ENCODE peak calls at places on chromosome 13, in six cellular contexts. T is H9, X is IMR-90, F is H1, L is mesenchymal stem cell, V is neuronal stem cell. M is an unnamed sample.

GRCh38 chr13:45119469-45119989 is 781 bp upstream of the GTF2F2 start:
- DNase-seq in T (no peak), X (peak; percentile 77), F (no peak), L (peak; percentile 51), V (no peak), M (no peak)

GRCh38 chr13:28854657-28855056 is 34.5 kb downstream of the MTUS2 start:
- DNase-seq in T (peak; percentile 48), X (no peak), F (no peak), L (no peak), V (no peak), M (no peak)

GRCh38 chr13:111217661-111218060 is 102.6 kb downstream of the ARHGEF7 start:
- DNase-seq in T (no peak), X (no peak), F (no peak), L (no peak), V (no peak), M (no peak)

GRCh38 chr13:40233731-40234195 is 432.7 kb downstream of the FOXO1 start:
- DNase-seq in T (no peak), X (no peak), F (no peak), L (no peak), V (no peak), M (no peak)

GRCh38 chr13:58573742-58574141 is 942.2 kb downstream of the PCDH17 start:
- DNase-seq in T (no peak), X (no peak), F (no peak), L (no peak), V (no peak), M (no peak)

GRCh38 chr13:111370147-111370546 is 49.7 kb downstream of the TEX29 start:
- DNase-seq in T (no peak), X (no peak), F (no peak), L (no peak), V (no peak), M (no peak)

GRCh38 chr13:94858856-94859811 is 146.8 kb upstream of the SOX21 start:
- DNase-seq in T (peak; percentile 39), X (peak; percentile 5), F (no peak), L (peak; percentile 94), V (no peak), M (no peak)

GRCh38 chr13:111344471-111345191 is 24.2 kb downstream of the TEX29 start:
- DNase-seq in T (peak; percentile 95), X (peak; percentile 92), F (peak; percentile 84), L (peak; percentile 66), V (peak; percentile 71), M (peak; percentile 16)

DNA sequence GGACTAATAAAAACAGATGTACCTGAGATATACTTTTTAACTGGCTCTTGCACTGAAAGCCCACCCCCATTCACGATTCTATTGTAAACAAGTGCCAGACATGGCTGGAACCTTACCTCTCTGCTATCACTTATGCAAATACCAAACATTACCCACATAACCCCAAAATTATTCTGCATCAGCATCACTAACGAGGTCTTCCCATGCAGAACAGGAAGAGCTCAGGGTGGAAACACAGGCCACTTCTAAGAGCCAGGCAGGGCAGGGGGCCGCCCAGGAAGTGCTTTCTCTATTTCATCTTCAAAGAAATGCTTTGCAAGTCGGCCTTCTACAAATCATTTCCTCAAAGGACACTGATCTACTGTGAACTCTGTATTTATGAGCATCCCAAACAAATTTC is 7.3 kb downstream of the IRS2 start:
- DNase-seq in T (no peak), X (no peak), F (no peak), L (no peak), V (no peak), M (no peak)
- H2AFZ ChIP-seq in T (no peak overlapping the region), X (no peak overlapping the region), F (no peak overlapping the region), L (no peak overlapping the region), V (no peak overlapping the region), M (no peak overlapping the region)

GRCh38 chr13:90591260-90591926 is 756.1 kb upstream of the MIR17HG start:
- DNase-seq in T (no peak), X (no peak), F (no peak), L (no peak), V (no peak), M (no peak)

GRCh38 chr13:90594694-90595093 is 752.8 kb upstream of the MIR17HG start:
- DNase-seq in T (no peak), X (peak; percentile 23), F (no peak), L (peak; percentile 81), V (no peak), M (no peak)

GRCh38 chr13:90592943-90593342 is 754.5 kb upstream of the MIR17HG start:
- DNase-seq in T (no peak), X (no peak), F (no peak), L (no peak), V (no peak), M (no peak)

GRCh38 chr13:90591927-90592268 is 755.6 kb upstream of the MIR17HG start:
- DNase-seq in T (peak; percentile 41), X (no peak), F (no peak), L (no peak), V (no peak), M (no peak)
- H2BK5ac ChIP-seq in T (no peak overlapping the region), X (no peak overlapping the region), F (peak overlapping the region; percentile 61), L (no peak overlapping the region), V (no peak overlapping the region), M (no peak overlapping the region)

GRCh38 chr13:33640832-33641231 is 177.1 kb upstream of the RFC3 start:
- DNase-seq in T (no peak), X (peak; percentile 18), F (no peak), L (peak; percentile 56), V (no peak), M (peak; percentile 83)

GRCh38 chr13:33649212-33649917 is 168.6 kb upstream of the RFC3 start:
- DNase-seq in T (no peak), X (peak; percentile 6), F (no peak), L (peak; percentile 29), V (no peak), M (no peak)

GRCh38 chr13:33645591-33646554 is 172.1 kb upstream of the RFC3 start:
- DNase-seq in T (no peak), X (no peak), F (no peak), L (no peak), V (no peak), M (no peak)

GRCh38 chr13:33642374-33643065 is 175.4 kb upstream of the RFC3 start:
- DNase-seq in T (no peak), X (peak; percentile 72), F (no peak), L (peak; percentile 96), V (no peak), M (peak; percentile 67)

DNA sequence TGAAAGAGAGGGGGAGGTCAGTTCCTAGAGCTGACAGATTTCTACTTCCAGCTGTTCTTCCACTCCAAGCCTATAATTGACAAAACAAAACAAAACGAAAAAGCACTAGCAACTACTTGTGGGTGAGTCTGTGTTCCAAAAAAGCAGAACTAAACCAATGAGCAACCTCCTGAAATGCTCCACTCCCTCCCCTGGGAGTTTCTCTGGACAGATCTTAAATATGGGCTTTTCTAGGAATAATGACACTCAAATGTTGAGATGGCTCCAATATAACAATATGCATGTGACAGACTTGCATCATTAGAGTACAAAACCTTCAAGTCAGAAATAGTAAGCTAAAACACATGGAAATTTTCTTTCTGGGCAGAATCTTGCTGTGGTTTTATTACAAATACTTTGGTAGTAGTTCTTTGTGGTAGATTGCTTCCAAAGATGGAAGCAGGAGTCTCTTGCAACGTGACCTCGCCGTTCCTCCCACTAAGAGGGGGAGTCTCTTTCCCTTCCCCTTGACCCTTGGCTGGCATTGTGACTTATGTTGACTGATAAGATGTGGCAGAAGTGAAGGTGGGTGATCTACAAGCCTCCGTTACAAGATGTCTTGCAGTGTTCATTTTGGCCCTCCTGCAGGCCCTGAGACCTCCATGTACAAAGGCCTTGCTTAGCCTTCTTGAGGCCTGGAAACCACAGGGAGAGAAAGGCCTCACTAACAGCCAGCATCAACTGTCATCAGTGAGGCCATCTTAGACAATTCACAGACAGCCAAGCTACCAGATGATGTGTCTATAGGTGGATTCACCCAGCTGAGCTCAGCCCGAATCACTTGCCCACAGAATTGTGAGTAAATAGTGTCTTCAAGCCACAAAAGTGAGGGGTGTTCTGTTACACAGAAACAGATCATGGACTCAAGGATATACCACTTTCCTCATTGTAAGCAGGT is 173.1 kb upstream of the RFC3 start:
- DNase-seq in T (no peak), X (peak; percentile 4), F (no peak), L (no peak), V (no peak), M (no peak)
- H2AFZ ChIP-seq in T (no peak overlapping the region), X (no peak overlapping the region), F (no peak overlapping the region), L (no peak overlapping the region), V (peak overlapping the region; percentile 54), M (no peak overlapping the region)

GRCh38 chr13:50038266-50038665 is 23.0 kb downstream of the KCNRG start:
- DNase-seq in T (no peak), X (no peak), F (no peak), L (no peak), V (no peak), M (peak; percentile 61)
- H2BK5ac ChIP-seq in T (no peak overlapping the region), X (no peak overlapping the region), F (no peak overlapping the region), L (no peak overlapping the region), V (no peak overlapping the region), M (no peak overlapping the region)

DNA sequence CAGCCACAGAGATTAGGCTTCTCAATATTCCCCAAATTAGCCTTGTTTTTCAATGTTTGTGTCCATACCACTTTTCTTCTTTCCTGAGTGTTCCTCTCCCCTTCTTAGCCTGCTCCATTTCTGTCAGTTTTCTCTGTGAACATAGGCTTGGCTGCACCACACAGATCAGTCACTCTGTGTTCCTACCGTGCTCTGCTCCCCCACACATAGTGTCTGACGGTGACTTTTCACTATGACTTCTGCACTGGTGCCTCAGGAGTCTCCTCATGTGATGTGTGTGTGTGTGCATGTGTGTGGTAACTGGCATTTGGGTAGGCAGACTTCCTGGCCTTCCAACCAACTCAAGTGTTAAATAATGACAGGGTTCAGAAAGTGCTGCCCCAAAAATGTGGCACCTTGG is 47.9 kb upstream of the MYCBP2 start:
- DNase-seq in T (no peak), X (no peak), F (no peak), L (no peak), V (no peak), M (no peak)
- H2AFZ ChIP-seq in T (no peak overlapping the region), X (no peak overlapping the region), F (no peak overlapping the region), L (no peak overlapping the region), V (no peak overlapping the region), M (no peak overlapping the region)

GRCh38 chr13:103539265-103539664 is 473.0 kb upstream of the SLC10A2 start:
- DNase-seq in T (peak; percentile 37), X (no peak), F (no peak), L (no peak), V (peak; percentile 48), M (no peak)

GRCh38 chr13:103540394-103540793 is 474.2 kb upstream of the SLC10A2 start:
- DNase-seq in T (no peak), X (no peak), F (no peak), L (no peak), V (no peak), M (no peak)

GRCh38 chr13:103539721-103540120 is 473.5 kb upstream of the SLC10A2 start:
- DNase-seq in T (no peak), X (no peak), F (no peak), L (no peak), V (no peak), M (no peak)

GRCh38 chr13:103542648-103543047 is 476.4 kb upstream of the SLC10A2 start:
- DNase-seq in T (no peak), X (no peak), F (no peak), L (no peak), V (no peak), M (no peak)

DNA sequence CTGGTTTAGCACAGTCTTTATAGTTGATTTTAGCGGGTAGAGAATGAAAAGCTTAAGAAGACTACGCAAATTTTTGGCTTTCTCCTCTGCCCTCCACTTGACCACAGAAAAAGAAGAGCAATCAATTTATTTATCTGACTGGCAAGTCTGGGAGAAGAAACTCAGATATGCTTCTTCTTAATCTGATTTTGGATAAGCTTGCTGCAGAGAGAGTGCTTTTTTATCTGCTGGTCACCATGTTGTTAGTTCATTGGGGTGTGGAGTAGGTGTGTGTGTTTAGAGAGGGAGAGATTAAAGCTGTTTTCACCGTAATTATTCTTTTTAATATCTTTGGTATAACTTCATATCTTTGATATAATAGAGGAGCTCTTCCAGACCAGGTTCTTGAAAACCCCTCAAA is 471.4 kb upstream of the SLC10A2 start:
- DNase-seq in T (no peak), X (no peak), F (no peak), L (no peak), V (no peak), M (no peak)
- H2BK5ac ChIP-seq in T (no peak overlapping the region), X (no peak overlapping the region), F (no peak overlapping the region), L (no peak overlapping the region), V (no peak overlapping the region), M (no peak overlapping the region)

GRCh38 chr13:42990147-42990990 is 1.7 kb downstream of the EPSTI1 start:
- DNase-seq in T (no peak), X (peak; percentile 57), F (no peak), L (peak; percentile 76), V (no peak), M (no peak)
- H2AFZ ChIP-seq in T (no peak overlapping the region), X (peak overlapping the region; percentile 6), F (no peak overlapping the region), L (no peak overlapping the region), V (no peak overlapping the region), M (no peak overlapping the region)

M was measured in trophoblast cell.